ENCODE peak calls at places on chromosome 16, in five cellular contexts. W is heart left ventricle, J is RWPE2, F is ascending aorta, S is esophagus muscularis mucosa. A is an unnamed sample.
A peak's percentile ranks its signal among the peaks of the same experiment; 100 is the strongest.

GRCh38 chr16:67967183-67967955 is 1.1 kb downstream of the SLC12A4 start:
- DNase-seq in W (no peak), J (no peak), F (no peak), S (no peak), A (no peak)

GRCh38 chr16:29897333-29897732 is 2.0 kb downstream of the SEZ6L2 start:
- DNase-seq in W (no peak), J (no peak), F (no peak), S (no peak), A (no peak)

GRCh38 chr16:27678955-27679354 is 129.0 kb downstream of the KATNIP start:
- DNase-seq in W (no peak), J (no peak), F (no peak), S (no peak), A (no peak)

GRCh38 chr16:57809843-57810196 is 7.5 kb upstream of the KIFC3 start:
- DNase-seq in W (no peak), J (no peak), F (no peak), S (no peak), A (no peak)

GRCh38 chr16:68257906-68258800 is 6.2 kb upstream of the SLC7A6 start:
- DNase-seq in W (no peak), J (no peak), F (no peak), S (no peak), A (peak; percentile 93)

GRCh38 chr16:55778718-55779117 is 54.2 kb downstream of the CES1 start:
- DNase-seq in W (no peak), J (no peak), F (no peak), S (no peak), A (no peak)

GRCh38 chr16:728131-728889 is 1.4 kb downstream of the HAGHL start:
- DNase-seq in W (peak; percentile 65), J (peak; percentile 94), F (no peak), S (no peak), A (no peak)

GRCh38 chr16:82439678-82440293 is 187.0 kb upstream of the CDH13 start:
- DNase-seq in W (no peak), J (no peak), F (no peak), S (no peak), A (no peak)

GRCh38 chr16:80540516-80541305 is at the start of gene DYNLRB2:
- DNase-seq in W (peak; percentile 94), J (peak; percentile 90), F (peak; percentile 56), S (peak; percentile 94), A (peak; percentile 84)

GRCh38 chr16:73976661-73977060 is 320.0 kb upstream of the PSMD7 start:
- DNase-seq in W (no peak), J (no peak), F (no peak), S (no peak), A (no peak)

GRCh38 chr16:86961133-86961720 is 356.0 kb downstream of the C16orf95 start:
- DNase-seq in W (peak; percentile 29), J (peak; percentile 40), F (no peak), S (no peak), A (no peak)

GRCh38 chr16:397135-397661 is at the start of gene NME4:
- DNase-seq in W (no peak), J (no peak), F (no peak), S (no peak), A (no peak)

GRCh38 chr16:64453643-64454042 is 668.2 kb downstream of the CDH11 start:
- DNase-seq in W (no peak), J (no peak), F (no peak), S (no peak), A (no peak)

GRCh38 chr16:50742521-50743150 is 750 bp downstream of the CYLD start:
- DNase-seq in W (peak; percentile 30), J (no peak), F (no peak), S (peak; percentile 89), A (peak; percentile 43)

GRCh38 chr16:49532873-49533272 is 159.3 kb downstream of the C16orf78 start:
- DNase-seq in W (no peak), J (no peak), F (no peak), S (no peak), A (no peak)

GRCh38 chr16:76756423-76756822 is 434.6 kb upstream of the MON1B start:
- DNase-seq in W (no peak), J (no peak), F (no peak), S (no peak), A (no peak)

GRCh38 chr16:19130852-19131808 is 17.4 kb downstream of the ITPRIPL2 start:
- DNase-seq in W (peak; percentile 80), J (no peak), F (no peak), S (no peak), A (no peak)

GRCh38 chr16:18039931-18040330 is 296.6 kb downstream of the NPIPA8 start:
- DNase-seq in W (no peak), J (no peak), F (no peak), S (no peak), A (no peak)

GRCh38 chr16:12111819-12112218 is 135.3 kb downstream of the SNX29 start:
- DNase-seq in W (no peak), J (no peak), F (no peak), S (no peak), A (no peak)

DNA sequence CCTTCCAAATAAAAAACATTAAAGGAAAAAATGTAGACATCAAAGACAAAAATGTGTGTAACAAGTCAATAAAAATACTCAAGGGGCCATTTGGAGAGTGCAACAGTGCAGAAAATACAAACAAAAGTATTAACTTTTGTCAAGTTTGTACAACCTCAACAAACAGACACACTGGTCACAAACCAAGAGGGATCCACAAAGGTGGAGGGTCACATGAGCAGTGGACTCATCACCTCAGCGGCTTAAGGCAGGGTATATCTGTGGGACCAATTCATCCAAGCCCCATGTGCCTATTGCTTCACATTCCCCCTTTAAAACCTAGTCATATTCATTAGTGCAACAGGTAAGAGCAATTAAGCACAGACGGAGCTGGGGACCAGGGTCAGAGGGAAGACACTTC is 45.2 kb downstream of the DCUN1D3 start:
- DNase-seq in W (no peak), J (no peak), F (no peak), S (no peak), A (no peak)
- H3K4me1 ChIP-seq in W (peaks cover 70% of the 10 kb centered on the region), J (peaks cover 23% of the 10 kb centered on the region), F (peaks cover 8% of the 10 kb centered on the region), S (peaks cover 57% of the 10 kb centered on the region), A (peaks cover 43% of the 10 kb centered on the region)

DNA sequence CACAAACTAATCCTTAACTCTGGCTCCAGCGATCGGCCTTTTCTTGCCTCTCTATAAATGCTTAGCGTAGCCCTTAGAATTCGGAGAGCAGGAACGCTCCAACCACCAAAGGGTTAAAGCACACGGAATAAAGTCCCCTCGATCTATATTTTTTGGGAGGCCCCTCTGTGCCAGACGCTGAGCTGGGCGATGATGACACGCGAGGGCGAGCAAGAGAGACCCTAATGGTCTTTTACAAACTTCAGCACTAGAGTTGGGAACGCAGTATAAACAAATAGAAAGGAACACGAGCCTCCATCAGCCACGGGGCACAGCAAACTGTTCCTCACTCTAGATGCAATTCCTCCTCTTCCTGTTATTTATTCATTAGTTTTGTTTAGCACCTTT is 1.8 kb downstream of the TOX3 start:
- DNase-seq in W (no peak), J (no peak), F (no peak), S (no peak), A (no peak)
- H3K27ac ChIP-seq in W (no peak overlapping the region), J (no peak overlapping the region), F (no peak overlapping the region), S (no peak overlapping the region), A (no peak overlapping the region)

GRCh38 chr16:14102925-14103720 is 32.0 kb downstream of the MRTFB start:
- DNase-seq in W (no peak), J (no peak), F (no peak), S (no peak), A (no peak)
- H3K4me1 ChIP-seq in W (peaks cover 64% of the 10 kb centered on the region), J (peaks cover 9% of the 10 kb centered on the region), F (no peaks in the 10 kb centered on the region), S (peaks cover 98% of the 10 kb centered on the region), A (peaks cover 66% of the 10 kb centered on the region)

DNA sequence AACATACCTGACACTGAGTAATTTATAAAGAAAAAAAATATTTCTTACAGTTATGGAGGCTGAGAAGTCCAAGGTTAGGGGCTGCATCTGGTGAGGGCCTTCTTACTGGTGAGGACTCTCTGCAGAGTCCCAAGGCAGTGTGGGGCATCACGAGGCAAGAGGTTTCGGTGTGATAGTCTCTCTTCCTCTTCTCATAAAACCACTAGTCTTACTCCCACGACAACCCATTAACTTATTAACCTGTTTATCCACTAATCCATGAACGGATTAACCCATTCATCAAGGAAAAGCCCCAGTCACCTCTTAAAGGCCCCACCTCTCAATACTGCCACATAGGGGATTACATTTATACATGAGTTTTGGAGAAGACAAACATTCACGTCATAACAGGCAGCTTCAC is 20.1 kb downstream of the CIITA start:
- DNase-seq in W (no peak), J (no peak), F (no peak), S (no peak), A (no peak)
- H3K27ac ChIP-seq in W (no peak overlapping the region), J (no peak overlapping the region), F (no peak overlapping the region), S (no peak overlapping the region), A (no peak overlapping the region)

DNA sequence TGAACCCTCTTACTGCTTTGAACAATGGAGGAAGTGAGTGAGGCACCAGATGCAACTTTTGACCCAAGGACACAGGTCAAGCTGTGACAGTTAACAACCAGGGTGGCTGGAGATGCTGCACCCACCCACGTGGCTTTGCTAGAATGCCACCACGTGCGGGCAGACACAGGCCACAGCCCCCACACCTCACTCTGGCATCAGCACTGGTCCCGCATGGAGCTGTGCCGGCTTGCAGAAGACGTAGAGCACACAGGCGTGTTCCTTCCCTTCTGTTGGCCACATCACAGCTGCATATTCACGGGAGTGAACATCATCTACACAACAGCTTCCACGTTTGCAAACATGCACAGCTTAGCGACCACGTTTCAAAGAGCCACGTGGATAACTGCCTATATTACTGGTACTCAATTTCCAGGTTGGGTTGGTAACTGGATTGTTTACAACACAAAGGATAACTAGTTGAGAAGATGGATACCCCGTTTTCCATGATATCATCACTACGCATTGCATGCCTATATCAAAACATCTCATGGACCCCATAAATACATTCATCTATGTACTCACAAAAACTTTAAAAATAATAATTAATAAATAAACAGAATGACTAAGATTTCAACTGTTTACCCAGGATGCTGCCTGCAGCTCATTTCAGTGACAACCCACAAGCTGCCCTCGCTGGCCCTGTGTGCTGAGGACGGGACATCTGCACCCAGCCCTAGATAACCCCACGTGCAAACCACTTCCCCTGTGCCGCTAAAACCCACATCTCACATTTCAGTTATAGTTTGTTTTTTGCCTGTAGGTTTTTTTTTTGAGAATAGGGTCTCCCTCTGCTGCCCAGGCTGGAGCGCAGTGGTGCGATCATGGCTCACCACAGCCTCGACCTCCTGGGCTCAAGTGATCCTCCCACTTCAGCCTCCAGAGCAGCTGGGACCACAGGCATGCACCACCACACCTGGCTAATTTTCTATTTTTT is 132.0 kb downstream of the ANKRD11 start:
- DNase-seq in W (no peak), J (no peak), F (no peak), S (no peak), A (no peak)
- H3K4me1 ChIP-seq in W (peaks cover 95% of the 10 kb centered on the region), J (peaks cover 41% of the 10 kb centered on the region), F (peaks cover 5% of the 10 kb centered on the region), S (peaks cover 81% of the 10 kb centered on the region), A (peaks cover 85% of the 10 kb centered on the region)

DNA sequence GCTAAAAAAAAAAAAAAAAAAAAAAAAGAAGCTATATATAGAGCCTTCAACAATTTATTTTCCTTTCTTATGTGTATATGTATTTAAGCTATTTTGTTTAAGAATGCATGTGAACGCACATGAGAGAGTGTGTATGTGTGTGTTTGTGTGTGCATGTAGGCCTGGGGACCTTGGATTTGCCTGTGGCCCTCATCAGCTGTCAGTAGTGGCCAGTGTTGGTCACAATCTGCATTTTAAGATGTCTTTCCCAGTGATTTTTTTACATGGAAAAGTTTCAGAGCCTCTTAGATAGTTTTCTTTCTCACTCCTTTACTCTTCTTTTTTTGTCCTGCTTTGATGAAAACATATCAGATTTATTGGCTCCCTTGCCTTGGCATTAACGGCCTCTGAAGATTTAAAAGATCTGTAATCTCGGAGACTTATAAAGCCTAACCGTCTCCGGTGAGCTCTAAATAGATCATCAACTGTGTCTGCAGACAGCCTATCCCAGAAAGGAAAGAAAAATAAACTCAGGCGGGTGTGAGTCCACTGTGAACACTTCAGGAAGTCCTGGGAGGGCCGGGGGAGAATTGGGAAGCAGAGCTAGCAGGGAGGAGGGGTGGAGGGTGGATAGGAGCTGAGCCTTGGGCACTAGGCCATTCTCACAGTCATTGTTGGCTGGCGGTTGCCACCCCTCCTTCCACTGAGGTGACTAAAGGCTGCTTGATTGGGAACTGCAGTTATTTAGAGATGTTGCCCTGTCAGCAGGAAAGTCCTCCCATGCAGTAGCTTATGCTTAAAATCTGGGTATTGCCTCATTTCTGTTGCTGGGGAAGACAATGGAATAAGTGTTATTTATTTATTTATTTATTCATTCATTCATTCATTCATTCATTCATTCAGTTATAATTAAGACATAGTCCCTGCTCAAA is 86.8 kb downstream of the WWP2 start:
- DNase-seq in W (peak; percentile 92), J (no peak), F (peak; percentile 82), S (peak; percentile 94), A (peak; percentile 69)
- H3K27ac ChIP-seq in W (peak overlapping the region; percentile 89), J (no peak overlapping the region), F (peak overlapping the region; percentile 82), S (peak overlapping the region; percentile 84), A (peak overlapping the region; percentile 77)

A was measured in gastrocnemius medialis.